ENCODE peak calls at places on chromosomes 1 and 21, in six cellular contexts. V, N, S, C, H and I are unnamed samples.

GRCh38 chr1:15965228-15965767 is 10.6 kb downstream of the ZBTB17 start:
- DNase-seq in V (no peak), N (peak), S (no peak), C (no peak), H (no peak), I (no peak)

GRCh38 chr1:36829951-36830350 is 204.4 kb downstream of the GRIK3 start:
- DNase-seq in V (no peak), N (no peak), S (no peak), C (no peak), H (no peak), I (no peak)

GRCh38 chr21:35226960-35227741 is 178.0 kb upstream of the RUNX1 start:
- DNase-seq in V (no peak), N (no peak), S (peak), C (no peak), H (no peak), I (no peak)

GRCh38 chr1:157472959-157473358 is 79.4 kb downstream of the FCRL5 start:
- DNase-seq in V (no peak), N (no peak), S (no peak), C (no peak), H (no peak), I (no peak)

GRCh38 chr1:26290416-26291261 is 10.8 kb downstream of the SH3BGRL3 start:
- DNase-seq in V (no peak), N (no peak), S (no peak), C (no peak), H (no peak), I (no peak)

GRCh38 chr1:156894711-156895407 is 1.3 kb downstream of the PEAR1 start:
- DNase-seq in V (no peak), N (peak), S (no peak), C (no peak), H (no peak), I (no peak)

GRCh38 chr1:226542623-226543103 is 5.9 kb upstream of the STUM start:
- DNase-seq in V (no peak), N (peak), S (no peak), C (no peak), H (no peak), I (no peak)

GRCh38 chr1:17826165-17826488 is 71.0 kb downstream of the ACTL8 start:
- DNase-seq in V (peak), N (peak), S (no peak), C (no peak), H (no peak), I (no peak)

GRCh38 chr1:234322097-234322496 is 51.2 kb upstream of the COA6 start:
- DNase-seq in V (no peak), N (no peak), S (no peak), C (no peak), H (no peak), I (no peak)

GRCh38 chr1:158251160-158251559 is 3.1 kb upstream of the CD1A start:
- DNase-seq in V (no peak), N (no peak), S (no peak), C (no peak), H (no peak), I (no peak)

GRCh38 chr1:229147086-229147485 is 123.8 kb upstream of the RAB4A start:
- DNase-seq in V (no peak), N (peak), S (no peak), C (no peak), H (no peak), I (no peak)

GRCh38 chr1:222127526-222128152 is 385.8 kb upstream of the DUSP10 start:
- DNase-seq in V (no peak), N (no peak), S (no peak), C (no peak), H (no peak), I (no peak)

GRCh38 chr1:212749924-212750535 is 41.5 kb downstream of the NSL1 start:
- DNase-seq in V (no peak), N (peak), S (peak), C (peak), H (no peak), I (peak)

GRCh38 chr1:157352216-157352615 is 200.1 kb downstream of the FCRL5 start:
- DNase-seq in V (no peak), N (no peak), S (no peak), C (no peak), H (no peak), I (no peak)

GRCh38 chr1:212152308-212152693 is 116.8 kb downstream of the DTL start:
- DNase-seq in V (no peak), N (no peak), S (no peak), C (no peak), H (no peak), I (no peak)

GRCh38 chr1:205056188-205056611 is 13.2 kb downstream of the CNTN2 start:
- DNase-seq in V (no peak), N (no peak), S (no peak), C (no peak), H (no peak), I (no peak)

GRCh38 chr1:97093742-97094141 is 372.2 kb downstream of the PTBP2 start:
- DNase-seq in V (no peak), N (peak), S (no peak), C (no peak), H (no peak), I (no peak)

GRCh38 chr1:60031116-60031515 is 42.5 kb downstream of the C1orf87 start:
- DNase-seq in V (no peak), N (no peak), S (no peak), C (no peak), H (no peak), I (no peak)

GRCh38 chr1:178122283-178122682 is 28.4 kb downstream of the RASAL2 start:
- DNase-seq in V (no peak), N (peak), S (no peak), C (no peak), H (no peak), I (no peak)

GRCh38 chr1:77370588-77371306 is 88.9 kb downstream of the AK5 start:
- DNase-seq in V (no peak), N (peak), S (no peak), C (no peak), H (no peak), I (no peak)

GRCh38 chr1:40267767-40268187 is 9.7 kb downstream of the ZMPSTE24 start:
- DNase-seq in V (no peak), N (peak), S (no peak), C (no peak), H (no peak), I (no peak)

GRCh38 chr1:6094801-6095505 is 49.3 kb downstream of the KCNAB2 start:
- DNase-seq in V (no peak), N (no peak), S (no peak), C (no peak), H (no peak), I (no peak)

GRCh38 chr1:212601524-212601923 is 7.0 kb upstream of the ATF3 start:
- DNase-seq in V (no peak), N (no peak), S (no peak), C (no peak), H (no peak), I (no peak)

GRCh38 chr1:26556041-26556440 is 26.5 kb downstream of the RPS6KA1 start:
- DNase-seq in V (no peak), N (no peak), S (no peak), C (no peak), H (no peak), I (no peak)

GRCh38 chr1:160058087-160058486 is 11.9 kb downstream of the KCNJ10 start:
- DNase-seq in V (no peak), N (peak), S (no peak), C (peak), H (no peak), I (peak)

GRCh38 chr1:43421976-43422750 is 31.6 kb downstream of the HYI start:
- DNase-seq in V (no peak), N (no peak), S (no peak), C (no peak), H (no peak), I (no peak)

GRCh38 chr1:248822148-248823032 is 3.3 kb downstream of the SH3BP5L start:
- DNase-seq in V (peak), N (no peak), S (no peak), C (no peak), H (no peak), I (no peak)

GRCh38 chr1:25030674-25031589 is 100.9 kb upstream of the RUNX3 start:
- DNase-seq in V (no peak), N (peak), S (no peak), C (no peak), H (peak), I (no peak)